ENCODE peak calls at places on chromosomes 3 and 15, in seven cellular contexts. O is CD8-positive, alpha-beta memory T cell; P is fibroblast of pulmonary artery; A is Panc1; W is hepatocyte; X is pancreas; D is upper lobe of right lung. I is an unnamed sample.

GRCh38 chr15:29043731-29044485 is 158.1 kb downstream of the APBA2 start:
- DNase-seq in A (no peak), X (no peak), P (peak), W (no peak), D (no peak), O (no peak), I (no peak)

GRCh38 chr3:105367406-105368213 is 901 bp downstream of the ALCAM start:
- DNase-seq in D (peak), A (no peak), P (peak), X (peak), O (peak), W (peak), I (no peak)

GRCh38 chr15:58952751-58953150 is 19.3 kb upstream of the SLTM start:
- DNase-seq in A (no peak), W (no peak), P (peak), O (no peak), D (no peak), X (no peak), I (no peak)

GRCh38 chr3:71579934-71580318 is 3.6 kb downstream of the FOXP1 start:
- DNase-seq in P (no peak), W (peak), A (no peak), X (no peak), O (no peak), D (no peak), I (no peak)

GRCh38 chr3:139342054-139342453 is 1.8 kb upstream of the MRPS22 start:
- DNase-seq in D (no peak), O (no peak), X (no peak), W (no peak), P (no peak), A (no peak), I (no peak)

GRCh38 chr15:90819850-90820249 is 48.5 kb upstream of the FURIN start:
- DNase-seq in P (no peak), X (peak), D (no peak), A (no peak), W (no peak), O (no peak), I (no peak)

GRCh38 chr3:106119691-106120090 is 250.9 kb upstream of the CBLB start:
- DNase-seq in O (no peak), D (no peak), X (no peak), P (peak), W (no peak), A (no peak), I (no peak)

GRCh38 chr3:107525954-107526305 is 3.2 kb downstream of the BBX start:
- DNase-seq in P (no peak), D (no peak), X (no peak), O (no peak), W (no peak), A (no peak), I (no peak)

GRCh38 chr15:96888764-96889163 is 558.3 kb downstream of the NR2F2 start:
- DNase-seq in X (no peak), P (no peak), D (no peak), A (no peak), W (no peak), O (no peak), I (no peak)

GRCh38 chr3:46080124-46080991 is 53.1 kb upstream of the XCR1 start:
- DNase-seq in D (no peak), W (no peak), A (no peak), O (no peak), P (no peak), X (no peak), I (no peak)

GRCh38 chr15:99651023-99651807 is 82.0 kb downstream of the LYSMD4 start:
- DNase-seq in A (no peak), O (no peak), P (peak), D (no peak), W (no peak), X (no peak), I (no peak)

GRCh38 chr3:183428140-183429023 is at the start of gene MCF2L2:
- DNase-seq in O (peak), D (peak), P (peak), X (peak), A (no peak), W (peak), I (no peak)

GRCh38 chr3:8805774-8806173 is 36.4 kb upstream of the OXTR start:
- DNase-seq in D (no peak), O (no peak), P (no peak), W (no peak), A (no peak), X (no peak), I (no peak)

GRCh38 chr15:22259881-22260421 is 179.6 kb downstream of the OR4M2 start:
- DNase-seq in P (no peak), O (no peak), W (no peak), D (no peak), X (no peak), A (no peak), I (no peak)

GRCh38 chr3:107884719-107885460 is 205.9 kb downstream of the CD47 start:
- DNase-seq in D (no peak), W (no peak), O (no peak), P (peak), X (no peak), A (no peak), I (peak)

GRCh38 chr15:70063992-70064379 is 33.7 kb downstream of the TLE3 start:
- DNase-seq in D (no peak), A (no peak), O (peak), X (no peak), P (no peak), W (peak), I (no peak)

GRCh38 chr3:128187495-128187894 is 34.2 kb downstream of the EEFSEC start:
- DNase-seq in P (no peak), A (no peak), W (no peak), X (no peak), O (no peak), D (no peak), I (no peak)
- H3K4me3 ChIP-seq in P (no peak), A (no peak), W (no peak), X (no peak), O (no peak), D (no peak), I (no peak)

DNA sequence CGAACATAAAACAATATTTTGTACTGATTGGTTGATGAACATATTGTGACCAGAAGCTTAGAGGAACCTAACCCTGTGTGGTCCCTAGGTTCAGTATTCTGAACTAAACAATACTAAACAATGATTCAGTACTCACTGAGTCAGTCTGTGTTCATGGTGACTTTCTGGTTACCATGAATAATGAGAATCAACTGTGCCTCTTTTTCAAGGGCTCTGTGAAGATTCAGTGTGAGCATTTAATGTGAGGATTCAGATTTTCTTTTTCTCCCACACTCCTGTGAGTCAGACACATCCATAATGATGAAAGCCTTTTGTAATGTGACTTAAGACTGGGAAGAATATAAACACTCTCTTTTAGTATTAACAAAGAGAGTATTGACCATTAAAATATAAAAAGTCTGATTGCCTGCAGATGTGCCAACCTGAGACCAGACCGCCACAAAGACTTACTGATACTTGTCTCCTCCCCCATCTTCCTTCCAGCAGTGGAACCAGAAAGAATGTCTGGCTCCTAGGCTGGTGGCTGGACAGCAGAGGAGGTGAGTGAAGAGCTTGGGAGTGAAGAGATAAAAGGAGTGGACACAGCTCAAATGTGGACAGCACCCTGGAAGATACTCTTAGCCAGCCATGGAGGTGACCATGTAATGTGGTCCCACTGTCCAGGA is 17.6 kb upstream of the ACTL6A start:
- DNase-seq in D (no peak), A (no peak), O (no peak), P (peak), X (no peak), W (no peak), I (peak)
- H3K4me3 ChIP-seq in D (no peak), A (no peak), O (no peak), P (no peak), X (no peak), W (no peak), I (no peak)

GRCh38 chr3:150745832-150746231 is 17.1 kb downstream of the SIAH2 start:
- DNase-seq in A (no peak), X (no peak), P (no peak), O (no peak), D (no peak), W (no peak), I (no peak)

GRCh38 chr3:150749218-150749617 is 13.8 kb downstream of the SIAH2 start:
- DNase-seq in W (no peak), O (no peak), X (no peak), A (no peak), P (no peak), D (no peak), I (no peak)

GRCh38 chr3:150747909-150748568 is 14.9 kb downstream of the SIAH2 start:
- DNase-seq in P (no peak), A (no peak), W (no peak), D (no peak), O (no peak), X (no peak), I (no peak)

GRCh38 chr3:150746791-150747590 is 16.0 kb downstream of the SIAH2 start:
- DNase-seq in W (no peak), X (no peak), O (no peak), A (no peak), D (no peak), P (no peak), I (no peak)

GRCh38 chr3:150748648-150749047 is 14.3 kb downstream of the SIAH2 start:
- DNase-seq in D (no peak), X (no peak), W (no peak), A (no peak), O (no peak), P (no peak), I (no peak)
- H3K4me3 ChIP-seq in D (no peak), X (no peak), W (no peak), A (no peak), O (no peak), P (no peak), I (no peak)

DNA sequence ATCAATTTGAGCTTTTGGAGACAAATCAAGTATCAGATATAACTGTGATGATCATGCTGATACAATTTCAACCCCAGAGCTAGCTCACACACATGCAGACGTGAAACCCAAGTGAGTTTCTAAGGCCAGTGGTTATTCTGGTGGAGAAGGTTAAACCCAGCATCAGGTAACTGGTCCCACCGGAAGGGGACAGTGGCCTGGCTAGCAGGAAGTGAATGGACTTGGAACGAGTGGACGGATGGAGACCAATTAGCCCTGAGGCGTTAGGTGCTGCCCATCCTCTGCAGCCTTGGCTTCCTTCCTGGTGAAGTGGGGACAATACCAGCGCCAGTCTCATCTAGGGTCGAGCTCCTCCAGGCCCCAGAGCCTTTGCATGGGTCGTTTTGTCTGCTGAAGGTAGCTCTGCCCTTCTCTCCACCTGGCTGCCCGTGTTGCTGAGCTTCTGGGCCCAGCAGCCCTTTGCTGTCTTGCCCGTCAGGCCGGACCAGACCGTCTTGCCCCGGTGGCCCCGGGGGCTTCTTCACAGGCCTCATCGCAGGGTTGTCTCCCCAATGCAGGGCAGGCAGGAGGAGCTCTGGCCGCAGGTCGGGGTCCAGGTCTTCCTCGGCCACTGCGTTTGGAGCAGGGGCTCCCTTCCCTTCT is 915 bp upstream of the KCTD6 start:
- DNase-seq in P (no peak), O (peak), X (peak), W (no peak), D (peak), A (no peak), I (no peak)
- H3K4me3 ChIP-seq in P (peak), O (no peak), X (peak), W (peak), D (peak), A (peak), I (no peak)

GRCh38 chr15:39939487-39940452 is 5.9 kb downstream of the EIF2AK4 start:
- DNase-seq in P (no peak), X (no peak), A (no peak), D (no peak), O (no peak), W (no peak), I (no peak)
- H3K4me3 ChIP-seq in P (no peak), X (no peak), A (no peak), D (no peak), O (no peak), W (no peak), I (no peak)

GRCh38 chr3:39541917-39542329 is 74.4 kb downstream of the MOBP start:
- DNase-seq in A (no peak), X (no peak), O (no peak), P (peak), D (no peak), W (peak), I (no peak)
- H3K4me3 ChIP-seq in A (no peak), X (no peak), O (no peak), P (no peak), D (no peak), W (no peak), I (no peak)

DNA sequence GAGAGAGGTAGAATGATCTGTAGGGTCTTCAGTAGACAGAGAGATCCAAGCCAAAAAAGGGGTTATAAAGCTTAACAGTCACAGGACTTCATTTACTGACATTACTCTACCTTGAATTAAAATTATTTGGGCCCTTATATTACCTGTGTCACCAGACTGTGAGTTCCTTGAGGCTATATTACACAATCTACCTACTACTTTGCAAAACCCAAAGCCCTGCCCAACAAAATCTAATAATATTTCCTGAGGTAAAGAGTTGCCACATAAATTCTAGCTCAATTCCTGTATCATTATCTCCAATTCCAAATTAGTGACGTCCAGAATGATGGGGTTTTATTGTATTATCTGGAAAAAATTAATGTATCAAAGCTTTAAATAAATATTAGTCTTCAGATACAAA is 1.9 kb downstream of the UBR1 start:
- DNase-seq in P (no peak), D (no peak), A (no peak), O (no peak), W (no peak), X (no peak), I (no peak)
- H3K4me3 ChIP-seq in P (no peak), D (peak), A (no peak), O (no peak), W (no peak), X (no peak), I (no peak)